ENCODE peak calls at places on chromosome 1, in five cellular contexts. M, E, P, G and C are unnamed samples.

GRCh38 chr1:32767641-32768040 is 49.5 kb downstream of the YARS1 start:
- DNase-seq in M (no peak), E (no peak), P (no peak), G (no peak), C (peak; percentile 24)

GRCh38 chr1:914253-914890 is 9.4 kb upstream of the SAMD11 start:
- DNase-seq in M (no peak), E (no peak), P (no peak), G (no peak), C (no peak)

GRCh38 chr1:227170361-227171166 is 147.7 kb downstream of the CDC42BPA start:
- DNase-seq in M (peak; percentile 35), E (no peak), P (no peak), G (no peak), C (no peak)

GRCh38 chr1:221263831-221264767 is 384.9 kb downstream of the HLX start:
- DNase-seq in M (peak; percentile 47), E (peak; percentile 5), P (peak; percentile 52), G (peak; percentile 9), C (peak; percentile 43)

GRCh38 chr1:75133754-75134655 is at the start of gene LHX8:
- DNase-seq in M (no peak), E (no peak), P (no peak), G (no peak), C (no peak)

GRCh38 chr1:237799762-237800474 is 90.8 kb downstream of the ZP4 start:
- DNase-seq in M (peak; percentile 76), E (peak; percentile 9), P (peak; percentile 43), G (peak; percentile 57), C (peak; percentile 87)

GRCh38 chr1:237877628-237878027 is 13.1 kb downstream of the ZP4 start:
- DNase-seq in M (no peak), E (no peak), P (no peak), G (no peak), C (no peak)

GRCh38 chr1:1281533-1282321 is 1.5 kb downstream of the SCNN1D start:
- DNase-seq in M (no peak), E (no peak), P (peak; percentile 67), G (no peak), C (no peak)

GRCh38 chr1:17833661-17834501 is 78.7 kb downstream of the ACTL8 start:
- DNase-seq in M (no peak), E (no peak), P (no peak), G (no peak), C (no peak)

GRCh38 chr1:15760520-15761211 is 2.1 kb downstream of the FBLIM1 start:
- DNase-seq in M (no peak), E (no peak), P (no peak), G (no peak), C (no peak)

GRCh38 chr1:66757740-66758139 is 5.5 kb downstream of the DYNLT5 start:
- DNase-seq in M (no peak), E (no peak), P (no peak), G (no peak), C (no peak)

GRCh38 chr1:200028586-200029034 is 1.1 kb downstream of the NR5A2 start:
- DNase-seq in M (no peak), E (no peak), P (no peak), G (no peak), C (no peak)

GRCh38 chr1:247288341-247288740 is 32.5 kb downstream of the VN1R5 start:
- DNase-seq in M (no peak), E (no peak), P (no peak), G (no peak), C (no peak)

GRCh38 chr1:116508984-116509980 is 61.5 kb downstream of the CD58 start:
- DNase-seq in M (peak; percentile 51), E (no peak), P (peak; percentile 89), G (no peak), C (peak; percentile 73)
- TF ChIP-seq USF2 in M (no peak), E (no peak), P (no peak), G (no peak), C (no peak)

GRCh38 chr1:54249798-54250497 is 50.0 kb downstream of the MRPL37 start:
- DNase-seq in M (no peak), E (no peak), P (peak; percentile 66), G (no peak), C (peak; percentile 48)
- TF ChIP-seq KDM1A in M (no peak), E (no peak), P (no peak), G (no peak), C (no peak)

GRCh38 chr1:9413143-9413876 is 120.6 kb downstream of the SPSB1 start:
- DNase-seq in M (peak; percentile 64), E (peak; percentile 89), P (no peak), G (no peak), C (peak; percentile 49)
- TF ChIP-seq USF2 in M (no peak), E (no peak), P (no peak), G (no peak), C (no peak)

GRCh38 chr1:63916485-63917360 is 142.9 kb downstream of the ROR1 start:
- DNase-seq in M (no peak), E (no peak), P (no peak), G (no peak), C (no peak)
- TF ChIP-seq KDM1A in M (no peak), E (no peak), P (no peak), G (no peak), C (no peak)

GRCh38 chr1:48242126-48242736 is 19.7 kb downstream of the SLC5A9 start:
- DNase-seq in M (no peak), E (no peak), P (peak; percentile 22), G (no peak), C (no peak)
- TF ChIP-seq USF2 in M (no peak), E (no peak), P (no peak), G (no peak), C (no peak)